ENCODE peak calls at places on chromosomes 6 and 20, in seven cellular contexts. M, L, G, K, T, H and Y are unnamed samples.

GRCh38 chr6:71468841-71469750 is 180.5 kb downstream of the OGFRL1 start:
- DNase-seq in L (peak; percentile 94), H (peak; percentile 94), T (no peak), M (peak; percentile 92), G (no peak), K (no peak), Y (peak; percentile 92)

GRCh38 chr20:63542031-63542559 is 4.9 kb upstream of the PTK6 start:
- DNase-seq in K (no peak), M (no peak), T (peak; percentile 67), L (no peak), H (no peak), G (no peak), Y (no peak)

GRCh38 chr6:145809785-145810184 is 4.8 kb downstream of the FBXO30 start:
- DNase-seq in G (no peak), H (peak; percentile 55), M (peak; percentile 51), K (no peak), L (peak; percentile 72), T (no peak), Y (peak; percentile 19)

GRCh38 chr6:42279144-42279781 is 61.6 kb upstream of the MRPS10 start:
- DNase-seq in H (peak; percentile 72), G (no peak), M (peak; percentile 70), K (no peak), T (peak; percentile 39), L (peak; percentile 66), Y (peak; percentile 52)

GRCh38 chr20:1155342-1155741 is 29.4 kb downstream of the TMEM74B start:
- DNase-seq in K (no peak), M (no peak), H (no peak), T (no peak), L (no peak), G (no peak), Y (no peak)

GRCh38 chr20:2697768-2698167 is 5.2 kb downstream of the EBF4 start:
- DNase-seq in K (peak; percentile 65), T (no peak), H (no peak), M (no peak), G (no peak), L (no peak), Y (no peak)

GRCh38 chr20:50572922-50573777 is 63.0 kb downstream of the PTPN1 start:
- DNase-seq in M (peak; percentile 91), L (peak; percentile 42), K (peak; percentile 53), T (no peak), G (peak; percentile 60), H (peak; percentile 79), Y (peak; percentile 94)

GRCh38 chr6:134145786-134146185 is 93.4 kb upstream of the SLC2A12 start:
- DNase-seq in T (peak; percentile 17), H (peak; percentile 64), G (no peak), M (peak; percentile 84), K (peak; percentile 4), L (peak; percentile 56), Y (no peak)

GRCh38 chr6:107216197-107216933 is 101.0 kb upstream of the BEND3 start:
- DNase-seq in K (no peak), G (no peak), H (no peak), L (no peak), M (no peak), T (no peak), Y (no peak)

GRCh38 chr20:63062188-63063140 is 55.7 kb upstream of the BHLHE23 start:
- DNase-seq in K (no peak), H (no peak), T (no peak), M (no peak), L (no peak), G (no peak), Y (no peak)

GRCh38 chr6:33211666-33212422 is 3.5 kb downstream of the RING1 start:
- DNase-seq in G (no peak), L (no peak), H (no peak), M (no peak), K (no peak), T (no peak), Y (no peak)

GRCh38 chr6:105272783-105273182 is 93.0 kb upstream of the POPDC3 start:
- DNase-seq in T (no peak), L (peak; percentile 40), K (no peak), G (peak; percentile 26), M (no peak), H (peak; percentile 16), Y (peak; percentile 58)

GRCh38 chr20:47285189-47285588 is 71.3 kb downstream of the ZMYND8 start:
- DNase-seq in G (no peak), H (no peak), L (no peak), M (no peak), K (no peak), T (no peak), Y (no peak)

GRCh38 chr6:24982231-24982630 is 46.5 kb upstream of the RIPOR2 start:
- DNase-seq in K (no peak), L (peak; percentile 4), G (no peak), T (no peak), H (peak; percentile 42), M (peak; percentile 17), Y (no peak)

GRCh38 chr6:147974376-147974775 is 368.3 kb upstream of the SASH1 start:
- DNase-seq in G (no peak), M (no peak), L (peak; percentile 88), T (no peak), K (no peak), H (peak; percentile 16), Y (peak; percentile 58)

GRCh38 chr20:32906200-32906599 is 47.5 kb downstream of the EFCAB8 start:
- DNase-seq in M (no peak), H (no peak), T (no peak), K (no peak), L (no peak), G (no peak), Y (no peak)

GRCh38 chr20:47220161-47220582 is 136.3 kb downstream of the ZMYND8 start:
- DNase-seq in M (peak; percentile 28), T (peak; percentile 60), K (no peak), H (peak; percentile 56), L (peak; percentile 25), G (no peak), Y (no peak)

GRCh38 chr6:34246563-34247391 is 2.0 kb downstream of the SMIM29 start:
- DNase-seq in H (peak; percentile 57), G (no peak), T (peak; percentile 70), L (peak; percentile 37), M (no peak), K (no peak), Y (peak; percentile 63)

GRCh38 chr6:15623282-15624116 is 39.3 kb downstream of the DTNBP1 start:
- DNase-seq in G (no peak), M (peak; percentile 64), H (peak; percentile 47), L (peak; percentile 38), T (no peak), K (no peak), Y (no peak)

GRCh38 chr6:34602318-34603111 is 46.4 kb upstream of the SPDEF start:
- DNase-seq in T (no peak), K (peak; percentile 15), L (no peak), H (no peak), M (no peak), G (peak; percentile 49), Y (no peak)

GRCh38 chr6:827431-827830 is 134.5 kb upstream of the EXOC2 start:
- DNase-seq in M (no peak), L (no peak), G (no peak), H (no peak), K (no peak), T (peak; percentile 50), Y (no peak)

GRCh38 chr6:16832721-16833120 is 71.5 kb upstream of the ATXN1 start:
- DNase-seq in K (no peak), M (no peak), T (no peak), H (no peak), L (no peak), G (no peak), Y (no peak)

GRCh38 chr6:158387036-158387435 is 74.8 kb downstream of the TULP4 start:
- DNase-seq in M (no peak), H (no peak), L (no peak), K (no peak), T (peak; percentile 38), G (no peak), Y (no peak)

GRCh38 chr6:24227556-24227955 is 101.5 kb downstream of the NRSN1 start:
- DNase-seq in L (peak; percentile 16), H (no peak), T (no peak), G (no peak), K (no peak), M (no peak), Y (no peak)

GRCh38 chr20:36575066-36575743 is 1.8 kb downstream of the TGIF2 start:
- DNase-seq in G (peak; percentile 76), M (peak; percentile 54), L (peak; percentile 13), H (peak; percentile 40), K (peak; percentile 54), T (peak; percentile 51), Y (no peak)

GRCh38 chr6:70980800-70981199 is 23.9 kb upstream of the B3GAT2 start:
- DNase-seq in T (no peak), M (no peak), H (no peak), L (no peak), K (no peak), G (no peak), Y (no peak)

GRCh38 chr6:119552016-119552415 is 202.5 kb upstream of the MAN1A1 start:
- DNase-seq in K (no peak), T (no peak), G (no peak), L (no peak), H (peak; percentile 51), M (no peak), Y (peak; percentile 43)

GRCh38 chr6:125312478-125312877 is 10.7 kb upstream of the HDDC2 start:
- DNase-seq in L (no peak), K (no peak), H (peak; percentile 28), T (no peak), M (peak; percentile 45), G (no peak), Y (no peak)

GRCh38 chr6:98839788-98840361 is 5.5 kb downstream of the POU3F2 start:
- DNase-seq in K (no peak), L (no peak), M (peak; percentile 29), H (peak; percentile 33), T (no peak), G (no peak), Y (peak; percentile 41)

GRCh38 chr20:11248691-11249178 is 574.9 kb upstream of the JAG1 start:
- DNase-seq in L (no peak), T (no peak), H (no peak), K (no peak), M (no peak), G (no peak), Y (no peak)

GRCh38 chr6:2999621-3000455 is at the start of gene NQO2:
- DNase-seq in M (peak; percentile 77), G (peak; percentile 32), T (peak; percentile 92), L (peak; percentile 82), H (peak; percentile 12), K (peak; percentile 52), Y (peak; percentile 78)

GRCh38 chr6:6588924-6589696 is 590 bp downstream of the LY86 start:
- DNase-seq in K (no peak), L (no peak), G (no peak), T (peak; percentile 80), M (no peak), H (no peak), Y (no peak)

GRCh38 chr6:56690519-56691200 is 48.0 kb upstream of the DST start:
- DNase-seq in M (peak; percentile 88), H (peak; percentile 66), G (no peak), L (peak; percentile 85), T (no peak), K (no peak), Y (peak; percentile 82)